ENCODE peak calls at places on chromosomes 16 and 17, in five cellular contexts. Y is nephron progenitor cell, Q is AG09309, P is SK-N-SH, K is H54. X is an unnamed sample.

GRCh38 chr17:81708739-81709185 is 3.3 kb upstream of the SLC25A10 start:
- DNase-seq in Y (no peak), Q (no peak), P (no peak), K (no peak), X (no peak)

GRCh38 chr17:29617481-29618271 is 5.0 kb downstream of the CORO6 start:
- DNase-seq in Y (peak; percentile 67), Q (no peak), P (no peak), K (no peak), X (no peak)

GRCh38 chr16:23863511-23864422 is 28.0 kb downstream of the PRKCB start:
- DNase-seq in Y (no peak), Q (no peak), P (no peak), K (no peak), X (no peak)

GRCh38 chr17:41429667-41430066 is 5.3 kb upstream of the KRT37 start:
- DNase-seq in Y (no peak), Q (no peak), P (no peak), K (no peak), X (no peak)

GRCh38 chr17:11952610-11953009 is 44.7 kb downstream of the ZNF18 start:
- DNase-seq in Y (no peak), Q (no peak), P (no peak), K (no peak), X (no peak)

GRCh38 chr17:46766493-46767491 is 51.7 kb downstream of the WNT3 start:
- DNase-seq in Y (no peak), Q (no peak), P (peak; percentile 49), K (no peak), X (no peak)

GRCh38 chr17:79146562-79146961 is 71.9 kb downstream of the ENGASE start:
- DNase-seq in Y (no peak), Q (no peak), P (no peak), K (no peak), X (no peak)

GRCh38 chr16:30902070-30902972 is 5.9 kb downstream of the CTF1 start:
- DNase-seq in Y (peak; percentile 81), Q (no peak), P (peak; percentile 94), K (peak; percentile 81), X (no peak)

GRCh38 chr17:76659928-76660614 is 16.5 kb upstream of the ST6GALNAC1 start:
- DNase-seq in Y (peak; percentile 74), Q (no peak), P (peak; percentile 73), K (no peak), X (no peak)

GRCh38 chr16:71474864-71475263 is 12.8 kb upstream of the ZNF23 start:
- DNase-seq in Y (no peak), Q (no peak), P (no peak), K (peak; percentile 36), X (peak; percentile 44)

GRCh38 chr17:10879110-10879509 is 41.2 kb upstream of the PIRT start:
- DNase-seq in Y (peak; percentile 54), Q (no peak), P (peak; percentile 9), K (no peak), X (no peak)

GRCh38 chr16:49355923-49356665 is 17.5 kb upstream of the C16orf78 start:
- DNase-seq in Y (no peak), Q (no peak), P (no peak), K (no peak), X (no peak)

GRCh38 chr16:84065536-84066132 is 23.0 kb upstream of the SLC38A8 start:
- DNase-seq in Y (peak; percentile 68), Q (peak; percentile 14), P (peak; percentile 63), K (no peak), X (peak; percentile 8)

GRCh38 chr17:76994237-76994637 is 126.0 kb downstream of the MGAT5B start:
- DNase-seq in Y (peak; percentile 47), Q (no peak), P (no peak), K (no peak), X (no peak)

GRCh38 chr17:16568541-16569357 is at the start of gene ZNF287:
- DNase-seq in Y (peak; percentile 96), Q (peak; percentile 58), P (peak; percentile 98), K (peak; percentile 96), X (peak; percentile 51)

X was measured in epithelial cell of prostate.